ENCODE peak calls at places on chromosomes 7 and 10, in eight cellular contexts. N, Z, B, I, P, V, M and W are unnamed samples.
A peak's percentile ranks its signal among the peaks of the same experiment; 100 is the strongest.

GRCh38 chr7:7180725-7181428 is 1.5 kb upstream of the C1GALT1 start:
- DNase-seq in V (no peak), N (no peak), M (no peak), I (no peak), P (no peak), B (no peak), Z (no peak), W (no peak)

GRCh38 chr7:126569402-126569801 is 683.3 kb downstream of the GRM8 start:
- DNase-seq in P (no peak), N (no peak), B (no peak), I (no peak), V (no peak), M (no peak), Z (no peak), W (no peak)

GRCh38 chr7:128406147-128406985 is 3.4 kb downstream of the IMPDH1 start:
- DNase-seq in B (no peak), V (no peak), Z (no peak), M (no peak), P (no peak), I (no peak), N (no peak), W (no peak)

GRCh38 chr10:104045151-104046089 is 40.3 kb downstream of the COL17A1 start:
- DNase-seq in B (peak; percentile 52), V (no peak), M (no peak), I (peak; percentile 50), P (peak; percentile 46), Z (peak; percentile 64), N (no peak), W (peak; percentile 27)

GRCh38 chr10:60434418-60435046 is 44.9 kb upstream of the ANK3 start:
- DNase-seq in V (peak; percentile 49), P (no peak), Z (peak; percentile 69), M (peak; percentile 35), I (no peak), B (no peak), N (no peak), W (no peak)

GRCh38 chr7:14288701-14289100 is 299.2 kb upstream of the ETV1 start:
- DNase-seq in Z (no peak), I (no peak), P (no peak), M (no peak), N (no peak), V (no peak), B (no peak), W (no peak)

GRCh38 chr7:127745445-127745844 is 93.5 kb downstream of the SND1 start:
- DNase-seq in N (no peak), Z (no peak), I (no peak), B (no peak), P (no peak), V (no peak), M (no peak), W (no peak)

GRCh38 chr7:55019691-55020480 is 1.1 kb downstream of the EGFR start:
- DNase-seq in M (peak; percentile 8), I (peak; percentile 33), N (no peak), P (peak; percentile 51), B (no peak), V (peak; percentile 33), Z (peak; percentile 47), W (peak; percentile 41)

GRCh38 chr10:124063736-124064135 is 29.7 kb downstream of the CHST15 start:
- DNase-seq in N (no peak), M (no peak), Z (peak; percentile 81), I (no peak), V (peak; percentile 25), P (no peak), B (peak; percentile 8), W (no peak)

GRCh38 chr10:126153686-126154628 is 234.3 kb downstream of the ADAM12 start:
- DNase-seq in Z (no peak), P (no peak), N (no peak), B (no peak), I (no peak), V (no peak), M (no peak), W (no peak)

GRCh38 chr7:24723178-24723530 is 34.1 kb downstream of the GSDME start:
- DNase-seq in P (no peak), V (no peak), M (no peak), N (no peak), B (no peak), Z (no peak), I (no peak), W (no peak)
- TF ChIP-seq CTCF in P (no peak), V (no peak), M (peak; percentile 4), N (no peak), B (no peak), Z (no peak), I (no peak), W (peak; percentile 3)

GRCh38 chr10:48659790-48660189 is 24.9 kb upstream of the WDFY4 start:
- DNase-seq in P (no peak), B (no peak), V (no peak), Z (no peak), M (no peak), N (no peak), I (no peak), W (no peak)

GRCh38 chr10:48656241-48656921 is 28.3 kb upstream of the WDFY4 start:
- DNase-seq in Z (peak; percentile 88), M (peak; percentile 95), N (peak; percentile 99), V (peak; percentile 85), P (peak; percentile 91), B (peak; percentile 78), I (peak; percentile 96), W (peak; percentile 96)

GRCh38 chr10:48656928-48657327 is 27.7 kb upstream of the WDFY4 start:
- DNase-seq in B (no peak), Z (no peak), P (no peak), N (no peak), V (no peak), I (no peak), M (no peak), W (no peak)

GRCh38 chr10:48658243-48658888 is 26.3 kb upstream of the WDFY4 start:
- DNase-seq in M (peak; percentile 80), V (peak; percentile 50), Z (peak; percentile 79), N (peak; percentile 59), B (peak; percentile 24), P (peak; percentile 81), I (peak; percentile 86), W (peak; percentile 68)

DNA sequence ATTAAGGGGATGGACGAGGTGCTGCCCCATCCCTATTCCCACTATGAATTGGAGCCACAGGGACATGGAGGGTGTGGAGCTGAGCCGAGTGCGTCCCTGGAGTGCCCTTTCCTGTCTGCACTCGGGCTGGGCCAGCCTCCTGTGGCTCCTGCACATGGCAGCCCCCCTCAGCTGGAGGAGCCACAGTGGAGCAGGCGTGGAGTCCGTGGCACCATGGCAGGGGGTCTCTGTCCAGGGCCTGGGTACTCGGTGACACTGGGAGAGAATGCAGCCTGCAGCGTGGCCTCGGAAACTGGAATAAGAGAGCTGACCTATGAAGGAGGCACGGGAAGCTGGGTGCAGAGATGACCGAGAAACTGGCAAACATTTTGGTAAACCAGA is 25.8 kb upstream of the WDFY4 start:
- DNase-seq in P (no peak), N (no peak), B (no peak), I (no peak), Z (no peak), V (no peak), M (no peak), W (no peak)
- TF ChIP-seq CTCF in P (no peak), N (no peak), B (no peak), I (no peak), Z (no peak), V (no peak), M (no peak), W (no peak)

GRCh38 chr10:102565793-102566192 is 62.0 kb downstream of the SUFU start:
- DNase-seq in N (no peak), P (no peak), Z (no peak), M (no peak), B (no peak), V (no peak), I (no peak), W (no peak)
- TF ChIP-seq CTCF in N (no peak), P (no peak), Z (no peak), M (no peak), B (no peak), V (no peak), I (no peak), W (peak; percentile 15)

DNA sequence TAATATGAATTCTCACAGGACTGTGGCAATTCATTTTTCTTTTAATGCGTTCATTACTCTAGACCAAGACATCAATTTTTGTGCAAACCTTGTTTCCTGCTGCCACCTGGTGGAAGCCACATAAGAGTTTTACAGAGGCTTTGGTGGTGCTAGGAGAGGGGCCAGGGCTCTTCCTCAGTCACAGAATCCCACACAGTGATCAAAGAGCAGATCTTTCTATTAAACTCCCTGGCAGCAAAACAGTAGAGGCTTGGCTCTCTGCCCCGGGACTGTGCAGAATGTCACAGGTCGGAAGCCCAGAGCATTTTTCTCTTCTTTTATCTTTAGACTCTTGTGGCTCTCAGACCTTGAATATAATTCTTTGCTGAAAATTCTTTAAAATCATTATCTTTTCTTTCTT is 506.4 kb upstream of the C7orf33 start:
- DNase-seq in V (peak; percentile 49), N (no peak), Z (peak; percentile 63), M (peak; percentile 63), B (no peak), I (peak; percentile 68), P (peak; percentile 52), W (peak; percentile 32)
- TF ChIP-seq CTCF in V (peak; percentile 56), N (no peak), Z (peak; percentile 68), M (peak; percentile 94), B (peak; percentile 34), I (peak; percentile 69), P (peak; percentile 39), W (peak; percentile 88)

GRCh38 chr10:132886211-132887099 is 55.9 kb downstream of the CFAP46 start:
- DNase-seq in M (no peak), P (peak; percentile 50), N (no peak), B (no peak), Z (no peak), V (no peak), I (no peak), W (no peak)
- TF ChIP-seq CTCF in M (no peak), P (no peak), N (no peak), B (no peak), Z (no peak), V (no peak), I (no peak), W (peak; percentile 11)

GRCh38 chr10:30730306-30730705 is 100.8 kb upstream of the LYZL2 start:
- DNase-seq in Z (no peak), B (no peak), V (no peak), N (no peak), P (no peak), I (no peak), M (no peak), W (no peak)

GRCh38 chr10:30728786-30729185 is 99.2 kb upstream of the LYZL2 start:
- DNase-seq in P (no peak), B (no peak), V (no peak), I (no peak), Z (no peak), N (no peak), M (no peak), W (no peak)

GRCh38 chr10:30727524-30727923 is 98.0 kb upstream of the LYZL2 start:
- DNase-seq in V (no peak), M (no peak), P (no peak), Z (no peak), B (no peak), I (no peak), N (no peak), W (no peak)

GRCh38 chr10:30725661-30726060 is 96.1 kb upstream of the LYZL2 start:
- DNase-seq in N (no peak), Z (no peak), M (no peak), P (no peak), B (no peak), V (no peak), I (no peak), W (no peak)

GRCh38 chr10:30728127-30728526 is 98.6 kb upstream of the LYZL2 start:
- DNase-seq in N (no peak), B (no peak), V (no peak), I (no peak), M (no peak), Z (no peak), P (no peak), W (no peak)
- TF ChIP-seq CTCF in N (no peak), B (no peak), V (no peak), I (no peak), M (no peak), Z (no peak), P (no peak), W (no peak)

GRCh38 chr10:93457511-93457910 is 24.6 kb downstream of the MYOF start:
- DNase-seq in I (no peak), P (no peak), B (no peak), Z (no peak), N (no peak), V (no peak), M (no peak), W (no peak)
- TF ChIP-seq CTCF in I (no peak), P (no peak), B (no peak), Z (no peak), N (no peak), V (no peak), M (no peak), W (no peak)